ENCODE peak calls at places on chromosomes 11 and 22, in five cellular contexts. One of them, this sample, is unnamed.

GRCh38 chr11:22041039-22041438 is 151.8 kb upstream of the ANO5 start:
- DNase-seq in HCT116: no peak
- DNase-seq in esophagus squamous epithelium: no peak
- DNase-seq in cardiac muscle cell: no peak
- DNase-seq in heart left ventricle: no peak
- DNase-seq in this sample: no peak

GRCh38 chr11:1387961-1388762 is 1.6 kb upstream of the BRSK2 start:
- DNase-seq in HCT116: no peak
- DNase-seq in esophagus squamous epithelium: no peak
- DNase-seq in cardiac muscle cell: no peak
- DNase-seq in heart left ventricle: peak; percentile 25
- DNase-seq in this sample: no peak

GRCh38 chr22:30892731-30893221 is 75.8 kb downstream of the MORC2 start:
- DNase-seq in HCT116: no peak
- DNase-seq in esophagus squamous epithelium: no peak
- DNase-seq in cardiac muscle cell: no peak
- DNase-seq in heart left ventricle: no peak
- DNase-seq in this sample: no peak

GRCh38 chr11:103806130-103806900 is 230.1 kb upstream of the DDI1 start:
- DNase-seq in HCT116: no peak
- DNase-seq in esophagus squamous epithelium: no peak
- DNase-seq in cardiac muscle cell: peak; percentile 87
- DNase-seq in heart left ventricle: peak; percentile 28
- DNase-seq in this sample: peak; percentile 58

GRCh38 chr22:34111210-34111824 is 191.0 kb upstream of the LARGE1 start:
- DNase-seq in HCT116: no peak
- DNase-seq in esophagus squamous epithelium: no peak
- DNase-seq in cardiac muscle cell: peak; percentile 10
- DNase-seq in heart left ventricle: peak; percentile 26
- DNase-seq in this sample: no peak

GRCh38 chr22:22207845-22208564 is 36.6 kb upstream of the VPREB1 start:
- DNase-seq in HCT116: peak; percentile 69
- DNase-seq in esophagus squamous epithelium: no peak
- DNase-seq in cardiac muscle cell: peak; percentile 78
- DNase-seq in heart left ventricle: peak; percentile 61
- DNase-seq in this sample: peak; percentile 39

GRCh38 chr11:110529043-110529442 is 99.3 kb downstream of the FDX1 start:
- DNase-seq in HCT116: peak; percentile 27
- DNase-seq in esophagus squamous epithelium: no peak
- DNase-seq in cardiac muscle cell: peak; percentile 28
- DNase-seq in heart left ventricle: no peak
- DNase-seq in this sample: no peak

GRCh38 chr22:17085277-17086091 is 684 bp downstream of the IL17RA start:
- DNase-seq in HCT116: no peak
- DNase-seq in esophagus squamous epithelium: no peak
- DNase-seq in cardiac muscle cell: no peak
- DNase-seq in heart left ventricle: peak; percentile 55
- DNase-seq in this sample: no peak

GRCh38 chr11:287821-288327 is 1.1 kb upstream of the PGGHG start:
- DNase-seq in HCT116: no peak
- DNase-seq in esophagus squamous epithelium: no peak
- DNase-seq in cardiac muscle cell: no peak
- DNase-seq in heart left ventricle: peak; percentile 22
- DNase-seq in this sample: no peak

GRCh38 chr11:132448334-132448995 is 1078.0 kb downstream of the NTM start:
- DNase-seq in HCT116: no peak
- DNase-seq in esophagus squamous epithelium: no peak
- DNase-seq in cardiac muscle cell: no peak
- DNase-seq in heart left ventricle: no peak
- DNase-seq in this sample: no peak

GRCh38 chr11:110032257-110032656 is 60.9 kb upstream of the ZC3H12C start:
- DNase-seq in HCT116: no peak
- DNase-seq in esophagus squamous epithelium: no peak
- DNase-seq in cardiac muscle cell: no peak
- DNase-seq in heart left ventricle: no peak
- DNase-seq in this sample: no peak

GRCh38 chr11:66150725-66151124 is 80.7 kb downstream of the PACS1 start:
- DNase-seq in HCT116: no peak
- DNase-seq in esophagus squamous epithelium: no peak
- DNase-seq in cardiac muscle cell: no peak
- DNase-seq in heart left ventricle: no peak
- DNase-seq in this sample: no peak

GRCh38 chr22:38177926-38178604 is 3.6 kb downstream of the PLA2G6 start:
- DNase-seq in HCT116: peak; percentile 82
- DNase-seq in esophagus squamous epithelium: no peak
- DNase-seq in cardiac muscle cell: peak; percentile 85
- DNase-seq in heart left ventricle: no peak
- DNase-seq in this sample: peak; percentile 53

GRCh38 chr22:31344369-31345330 is 1.5 kb downstream of the PATZ1 start:
- DNase-seq in HCT116: no peak
- DNase-seq in esophagus squamous epithelium: no peak
- DNase-seq in cardiac muscle cell: peak; percentile 59
- DNase-seq in heart left ventricle: peak; percentile 48
- DNase-seq in this sample: no peak

GRCh38 chr11:2271077-2271326 is 614 bp upstream of the ASCL2 start:
- DNase-seq in HCT116: no peak
- DNase-seq in esophagus squamous epithelium: no peak
- DNase-seq in cardiac muscle cell: no peak
- DNase-seq in heart left ventricle: peak; percentile 63
- DNase-seq in this sample: no peak

GRCh38 chr22:38034278-38034882 is 22.8 kb upstream of the PICK1 start:
- DNase-seq in HCT116: peak; percentile 68
- DNase-seq in esophagus squamous epithelium: no peak
- DNase-seq in cardiac muscle cell: peak; percentile 95
- DNase-seq in heart left ventricle: peak; percentile 83
- DNase-seq in this sample: peak; percentile 81

GRCh38 chr22:19800761-19801244 is 40.2 kb downstream of the TBX1 start:
- DNase-seq in HCT116: no peak
- DNase-seq in esophagus squamous epithelium: no peak
- DNase-seq in cardiac muscle cell: peak; percentile 30
- DNase-seq in heart left ventricle: no peak
- DNase-seq in this sample: no peak

GRCh38 chr11:118406599-118407166 is 5.3 kb downstream of the ATP5MG start:
- DNase-seq in HCT116: no peak
- DNase-seq in esophagus squamous epithelium: no peak
- DNase-seq in cardiac muscle cell: peak; percentile 26
- DNase-seq in heart left ventricle: no peak
- DNase-seq in this sample: no peak

GRCh38 chr22:29635734-29636357 is 32.4 kb downstream of the NF2 start:
- DNase-seq in HCT116: peak; percentile 34
- DNase-seq in esophagus squamous epithelium: no peak
- DNase-seq in cardiac muscle cell: peak; percentile 74
- DNase-seq in heart left ventricle: no peak
- DNase-seq in this sample: no peak

GRCh38 chr22:47918276-47918928 is 1156.0 kb downstream of the TBC1D22A start:
- DNase-seq in HCT116: no peak
- DNase-seq in esophagus squamous epithelium: no peak
- DNase-seq in cardiac muscle cell: no peak
- DNase-seq in heart left ventricle: no peak
- DNase-seq in this sample: no peak

GRCh38 chr22:47920380-47920959 is 1158.0 kb downstream of the TBC1D22A start:
- DNase-seq in HCT116: no peak
- DNase-seq in esophagus squamous epithelium: no peak
- DNase-seq in cardiac muscle cell: no peak
- DNase-seq in heart left ventricle: no peak
- DNase-seq in this sample: no peak

GRCh38 chr22:47918936-47919505 is 1156.6 kb downstream of the TBC1D22A start:
- DNase-seq in HCT116: no peak
- DNase-seq in esophagus squamous epithelium: no peak
- DNase-seq in cardiac muscle cell: no peak
- DNase-seq in heart left ventricle: no peak
- DNase-seq in this sample: no peak

GRCh38 chr22:47919893-47920292 is 1157.4 kb downstream of the TBC1D22A start:
- DNase-seq in HCT116: no peak
- DNase-seq in esophagus squamous epithelium: no peak
- DNase-seq in cardiac muscle cell: no peak
- DNase-seq in heart left ventricle: no peak
- DNase-seq in this sample: no peak

DNA sequence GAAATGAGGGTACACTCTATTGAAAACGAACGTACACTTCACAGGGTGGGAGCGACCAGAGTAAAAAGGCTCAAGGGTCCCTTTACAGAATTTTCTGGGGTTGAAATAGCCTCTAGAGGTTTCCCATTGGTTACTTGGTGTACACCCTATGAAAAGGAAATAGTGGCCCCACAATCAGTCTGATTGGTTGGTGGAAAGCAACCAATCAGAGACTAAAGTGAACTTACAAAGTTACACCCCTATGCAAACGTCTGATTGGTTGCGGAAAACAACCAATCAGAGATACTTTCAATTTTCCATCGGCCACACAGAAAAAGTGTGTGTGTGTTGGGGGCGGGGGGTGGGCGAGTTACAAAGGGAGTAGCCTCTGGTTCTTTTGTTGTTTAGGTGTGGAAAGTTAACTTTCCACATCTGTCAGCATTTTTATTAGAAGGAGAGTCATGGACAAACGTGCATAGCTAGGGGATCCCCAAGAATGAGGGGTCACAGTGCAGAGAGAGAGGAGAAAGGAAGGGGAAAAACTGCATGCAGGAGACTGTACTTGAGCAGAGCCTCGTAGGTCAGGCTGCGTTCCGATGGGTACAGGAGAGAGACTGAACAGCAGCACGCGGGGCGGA is 1152.1 kb downstream of the TBC1D22A start:
- DNase-seq in HCT116: no peak
- DNase-seq in esophagus squamous epithelium: no peak
- DNase-seq in cardiac muscle cell: no peak
- DNase-seq in heart left ventricle: no peak
- DNase-seq in this sample: no peak
- H3K27ac ChIP-seq in HCT116: no peak overlapping the region
- H3K27ac ChIP-seq in esophagus squamous epithelium: no peak overlapping the region
- H3K27ac ChIP-seq in cardiac muscle cell: no peak overlapping the region
- H3K27ac ChIP-seq in heart left ventricle: no peak overlapping the region
- H3K27ac ChIP-seq in this sample: no peak overlapping the region

DNA sequence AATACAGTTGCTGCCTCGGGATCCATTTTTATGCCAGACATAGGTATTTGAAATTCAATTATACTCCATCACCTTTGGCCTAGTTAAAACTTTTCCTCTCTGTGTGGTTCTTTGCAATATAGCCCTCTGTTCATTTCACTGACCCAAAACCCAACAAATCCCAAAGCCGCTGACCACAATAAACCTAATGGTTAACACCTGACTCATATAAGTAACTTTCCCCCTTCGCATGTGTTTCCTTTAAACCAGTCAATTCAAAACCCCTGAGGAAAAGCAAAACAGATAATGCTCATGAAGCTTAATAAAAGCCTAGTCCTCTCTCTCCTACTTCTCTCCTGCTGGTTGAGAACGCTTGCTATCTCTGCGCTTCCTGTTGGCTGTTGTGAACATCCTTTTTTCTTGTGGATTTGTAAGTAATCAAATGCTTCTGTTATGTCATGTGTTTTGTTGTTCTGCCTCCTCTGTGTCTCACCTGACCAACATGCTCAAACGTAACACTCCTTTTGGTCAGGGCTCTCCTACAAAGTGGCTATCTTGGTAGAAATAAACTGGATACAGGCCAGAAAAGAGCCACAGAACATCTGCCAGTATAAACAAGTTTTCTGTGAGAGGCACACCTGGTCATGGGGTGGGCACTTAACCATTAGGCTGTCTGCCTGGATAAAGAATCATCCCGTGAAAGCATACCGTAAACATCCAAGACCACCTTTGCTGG is 652.6 kb downstream of the METTL15 start:
- DNase-seq in HCT116: no peak
- DNase-seq in esophagus squamous epithelium: no peak
- DNase-seq in cardiac muscle cell: no peak
- DNase-seq in heart left ventricle: no peak
- DNase-seq in this sample: no peak
- TF ChIP-seq CTCF in HCT116: no peak
- TF ChIP-seq CTCF in esophagus squamous epithelium: no peak
- TF ChIP-seq CTCF in cardiac muscle cell: no peak
- TF ChIP-seq CTCF in heart left ventricle: no peak
- TF ChIP-seq CTCF in this sample: no peak

DNA sequence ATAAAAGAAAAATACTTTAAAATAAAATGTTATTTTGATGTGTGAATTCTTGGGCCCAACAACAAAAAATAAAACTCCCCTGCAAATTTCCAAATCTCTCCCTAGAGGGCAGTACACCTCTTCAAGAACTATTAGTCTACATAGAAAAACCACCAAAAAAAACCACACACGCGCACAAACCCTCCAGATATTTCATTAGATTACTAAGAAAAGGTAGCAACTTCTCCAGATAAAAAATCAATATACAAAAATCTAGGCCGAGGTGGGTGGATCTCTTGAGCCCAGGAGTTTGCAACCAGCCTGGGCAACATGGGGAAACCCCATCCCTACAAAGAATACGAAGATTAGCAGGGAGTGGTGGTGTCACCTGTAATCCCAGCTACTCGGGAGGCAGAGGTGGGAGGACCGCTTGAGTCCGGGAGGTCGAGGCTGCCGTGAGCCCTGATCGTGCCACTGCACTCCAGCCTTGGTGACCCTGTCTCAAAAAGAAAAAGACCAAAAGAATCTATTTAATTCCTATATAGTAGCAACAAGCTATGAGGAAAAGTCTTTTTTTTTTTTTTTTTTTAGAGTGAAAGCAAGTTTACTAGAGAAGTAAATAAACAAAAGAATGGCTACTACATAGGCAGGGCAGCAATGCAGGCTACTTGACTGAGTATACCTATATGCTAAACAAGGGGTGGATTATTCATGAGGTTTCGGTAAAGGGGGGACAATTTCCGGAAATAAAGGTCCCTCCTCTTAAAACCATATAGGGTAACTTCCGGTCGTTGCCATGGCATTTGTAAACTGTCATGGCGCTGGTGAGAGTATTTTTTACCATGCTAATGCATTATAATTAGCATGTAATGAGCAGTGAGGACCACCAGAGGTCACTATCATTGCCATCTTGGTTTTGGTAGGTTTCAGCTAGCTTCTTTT is 13.1 kb downstream of the B3GNT6 start:
- DNase-seq in HCT116: peak; percentile 90
- DNase-seq in esophagus squamous epithelium: peak; percentile 61
- DNase-seq in cardiac muscle cell: peak; percentile 94
- DNase-seq in heart left ventricle: peak; percentile 64
- DNase-seq in this sample: peak; percentile 79
- H3K4me3 ChIP-seq in HCT116: peak overlapping the region; percentile 29
- H3K4me3 ChIP-seq in esophagus squamous epithelium: peak overlapping the region; percentile 34
- H3K4me3 ChIP-seq in cardiac muscle cell: peak overlapping the region; percentile 19
- H3K4me3 ChIP-seq in heart left ventricle: peak overlapping the region; percentile 36
- H3K4me3 ChIP-seq in this sample: peak overlapping the region; percentile 59

GRCh38 chr11:117223741-117224685 is 7.9 kb downstream of the PCSK7 start:
- DNase-seq in HCT116: no peak
- DNase-seq in esophagus squamous epithelium: no peak
- DNase-seq in cardiac muscle cell: no peak
- DNase-seq in heart left ventricle: no peak
- DNase-seq in this sample: no peak
- H3K27ac ChIP-seq in HCT116: no peak overlapping the region
- H3K27ac ChIP-seq in esophagus squamous epithelium: peak overlapping the region; percentile 80
- H3K27ac ChIP-seq in cardiac muscle cell: peak overlapping the region; percentile 94
- H3K27ac ChIP-seq in heart left ventricle: no peak overlapping the region
- H3K27ac ChIP-seq in this sample: no peak overlapping the region